ENCODE peak calls at places on chromosomes 6 and 20, in four cellular contexts. One of them, this sample, is unnamed.
A peak's percentile ranks its signal among the peaks of the same experiment; 100 is the strongest.

GRCh38 chr6:27757307-27757706 is 154.9 kb downstream of the OR2B2 start:
- DNase-seq in gastrocnemius medialis: no peak
- DNase-seq in NT2/D1: no peak
- DNase-seq in AG09309: no peak
- DNase-seq in this sample: no peak

GRCh38 chr20:5913166-5913565 is 37.2 kb downstream of the TRMT6 start:
- DNase-seq in gastrocnemius medialis: no peak
- DNase-seq in NT2/D1: no peak
- DNase-seq in AG09309: no peak
- DNase-seq in this sample: no peak

GRCh38 chr20:986733-987355 is 15.3 kb downstream of the RSPO4 start:
- DNase-seq in gastrocnemius medialis: no peak
- DNase-seq in NT2/D1: no peak
- DNase-seq in AG09309: no peak
- DNase-seq in this sample: no peak

GRCh38 chr6:78810698-78811097 is 56.7 kb upstream of the IRAK1BP1 start:
- DNase-seq in gastrocnemius medialis: no peak
- DNase-seq in NT2/D1: no peak
- DNase-seq in AG09309: peak; percentile 2
- DNase-seq in this sample: no peak

GRCh38 chr20:58523072-58523681 is 8.0 kb upstream of the APCDD1L start:
- DNase-seq in gastrocnemius medialis: no peak
- DNase-seq in NT2/D1: no peak
- DNase-seq in AG09309: no peak
- DNase-seq in this sample: no peak

GRCh38 chr6:136886110-136886509 is 36.0 kb upstream of the SLC35D3 start:
- DNase-seq in gastrocnemius medialis: no peak
- DNase-seq in NT2/D1: no peak
- DNase-seq in AG09309: no peak
- DNase-seq in this sample: no peak

GRCh38 chr6:12890171-12890790 is 173.7 kb downstream of the PHACTR1 start:
- DNase-seq in gastrocnemius medialis: no peak
- DNase-seq in NT2/D1: peak; percentile 13
- DNase-seq in AG09309: no peak
- DNase-seq in this sample: peak; percentile 66

GRCh38 chr6:16154904-16155303 is 26.0 kb downstream of the MYLIP start:
- DNase-seq in gastrocnemius medialis: peak; percentile 78
- DNase-seq in NT2/D1: no peak
- DNase-seq in AG09309: peak; percentile 61
- DNase-seq in this sample: no peak

GRCh38 chr20:24631173-24631505 is 161.7 kb downstream of the SYNDIG1 start:
- DNase-seq in gastrocnemius medialis: no peak
- DNase-seq in NT2/D1: no peak
- DNase-seq in AG09309: no peak
- DNase-seq in this sample: no peak

GRCh38 chr20:60749804-60750602 is 502.1 kb upstream of the CDH4 start:
- DNase-seq in gastrocnemius medialis: no peak
- DNase-seq in NT2/D1: no peak
- DNase-seq in AG09309: no peak
- DNase-seq in this sample: no peak

GRCh38 chr6:3965071-3965718 is 113.7 kb downstream of the FAM217A start:
- DNase-seq in gastrocnemius medialis: no peak
- DNase-seq in NT2/D1: no peak
- DNase-seq in AG09309: no peak
- DNase-seq in this sample: no peak

GRCh38 chr6:157151029-157151428 is 172.3 kb downstream of the TMEM242 start:
- DNase-seq in gastrocnemius medialis: no peak
- DNase-seq in NT2/D1: no peak
- DNase-seq in AG09309: no peak
- DNase-seq in this sample: no peak

GRCh38 chr6:37083243-37084138 is 78.0 kb downstream of the FGD2 start:
- DNase-seq in gastrocnemius medialis: peak; percentile 69
- DNase-seq in NT2/D1: no peak
- DNase-seq in AG09309: peak; percentile 60
- DNase-seq in this sample: no peak

GRCh38 chr6:166614589-166614988 is 12.5 kb downstream of the RPS6KA2 start:
- DNase-seq in gastrocnemius medialis: no peak
- DNase-seq in NT2/D1: no peak
- DNase-seq in AG09309: no peak
- DNase-seq in this sample: no peak

GRCh38 chr6:92538296-92538695 is 881.1 kb downstream of the EPHA7 start:
- DNase-seq in gastrocnemius medialis: no peak
- DNase-seq in NT2/D1: no peak
- DNase-seq in AG09309: no peak
- DNase-seq in this sample: no peak

GRCh38 chr6:159982726-159983506 is 14.0 kb downstream of the IGF2R start:
- DNase-seq in gastrocnemius medialis: no peak
- DNase-seq in NT2/D1: no peak
- DNase-seq in AG09309: no peak
- DNase-seq in this sample: no peak

GRCh38 chr20:63149531-63150207 is 66.3 kb downstream of the YTHDF1 start:
- DNase-seq in gastrocnemius medialis: no peak
- DNase-seq in NT2/D1: no peak
- DNase-seq in AG09309: no peak
- DNase-seq in this sample: no peak

GRCh38 chr6:154347981-154348380 is 8.6 kb downstream of the IPCEF1 start:
- DNase-seq in gastrocnemius medialis: no peak
- DNase-seq in NT2/D1: no peak
- DNase-seq in AG09309: no peak
- DNase-seq in this sample: no peak

GRCh38 chr6:135267085-135267484 is 86.0 kb downstream of the MYB start:
- DNase-seq in gastrocnemius medialis: no peak
- DNase-seq in NT2/D1: no peak
- DNase-seq in AG09309: no peak
- DNase-seq in this sample: no peak

GRCh38 chr6:72446427-72446826 is 175.4 kb upstream of the KCNQ5 start:
- DNase-seq in gastrocnemius medialis: no peak
- DNase-seq in NT2/D1: no peak
- DNase-seq in AG09309: no peak
- DNase-seq in this sample: no peak

GRCh38 chr6:52576392-52577021 is 353 bp downstream of the TRAM2 start:
- DNase-seq in gastrocnemius medialis: peak; percentile 53
- DNase-seq in NT2/D1: no peak
- DNase-seq in AG09309: no peak
- DNase-seq in this sample: peak; percentile 76

GRCh38 chr6:43939281-43940070 is 169.5 kb downstream of the VEGFA start:
- DNase-seq in gastrocnemius medialis: no peak
- DNase-seq in NT2/D1: no peak
- DNase-seq in AG09309: no peak
- DNase-seq in this sample: no peak
- H3K4me3 ChIP-seq in gastrocnemius medialis: no peak overlapping the region
- H3K4me3 ChIP-seq in NT2/D1: no peak overlapping the region
- H3K4me3 ChIP-seq in AG09309: no peak overlapping the region
- H3K4me3 ChIP-seq in this sample: no peak overlapping the region

GRCh38 chr20:19885981-19886665 is 128.1 kb downstream of the RIN2 start:
- DNase-seq in gastrocnemius medialis: peak; percentile 31
- DNase-seq in NT2/D1: no peak
- DNase-seq in AG09309: no peak
- DNase-seq in this sample: no peak
- H3K4me3 ChIP-seq in gastrocnemius medialis: peak overlapping the region; percentile 37
- H3K4me3 ChIP-seq in NT2/D1: no peak overlapping the region
- H3K4me3 ChIP-seq in AG09309: no peak overlapping the region
- H3K4me3 ChIP-seq in this sample: no peak overlapping the region

GRCh38 chr6:11229267-11230043 is 3.0 kb downstream of the NEDD9 start:
- DNase-seq in gastrocnemius medialis: no peak
- DNase-seq in NT2/D1: no peak
- DNase-seq in AG09309: no peak
- DNase-seq in this sample: peak; percentile 59

GRCh38 chr6:11231564-11232176 is 798 bp downstream of the NEDD9 start:
- DNase-seq in gastrocnemius medialis: no peak
- DNase-seq in NT2/D1: no peak
- DNase-seq in AG09309: no peak
- DNase-seq in this sample: peak; percentile 74

GRCh38 chr6:11230158-11231107 is 2.0 kb downstream of the NEDD9 start:
- DNase-seq in gastrocnemius medialis: no peak
- DNase-seq in NT2/D1: no peak
- DNase-seq in AG09309: no peak
- DNase-seq in this sample: no peak

GRCh38 chr6:11232177-11232967 is at the start of gene NEDD9:
- DNase-seq in gastrocnemius medialis: peak; percentile 89
- DNase-seq in NT2/D1: peak; percentile 84
- DNase-seq in AG09309: peak; percentile 83
- DNase-seq in this sample: peak; percentile 99

DNA sequence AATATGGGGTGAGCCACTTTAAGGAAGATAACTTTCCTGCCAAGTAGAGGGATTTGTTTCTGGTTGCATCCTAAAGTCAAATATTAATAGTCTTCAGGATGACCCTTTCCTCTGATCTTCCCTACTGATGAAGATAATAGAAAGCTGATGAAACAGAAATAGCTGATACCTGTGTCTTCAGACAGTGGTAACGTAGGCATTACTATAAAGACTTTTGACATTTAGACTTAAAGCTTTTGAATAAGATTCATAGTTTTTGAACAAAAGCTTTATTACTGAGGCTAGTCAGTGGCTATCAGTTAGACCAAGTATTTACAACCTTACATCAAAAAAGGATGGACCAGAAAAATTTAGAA is 1.4 kb downstream of the NEDD9 start:
- DNase-seq in gastrocnemius medialis: no peak
- DNase-seq in NT2/D1: no peak
- DNase-seq in AG09309: no peak
- DNase-seq in this sample: no peak
- H3K4me3 ChIP-seq in gastrocnemius medialis: peak overlapping the region; percentile 91
- H3K4me3 ChIP-seq in NT2/D1: peak overlapping the region; percentile 57
- H3K4me3 ChIP-seq in AG09309: peak overlapping the region; percentile 71
- H3K4me3 ChIP-seq in this sample: peak overlapping the region; percentile 74

GRCh38 chr20:44969320-44969879 is 3.1 kb downstream of the STK4 start:
- DNase-seq in gastrocnemius medialis: no peak
- DNase-seq in NT2/D1: no peak
- DNase-seq in AG09309: no peak
- DNase-seq in this sample: no peak
- H3K4me3 ChIP-seq in gastrocnemius medialis: no peak overlapping the region
- H3K4me3 ChIP-seq in NT2/D1: no peak overlapping the region
- H3K4me3 ChIP-seq in AG09309: no peak overlapping the region
- H3K4me3 ChIP-seq in this sample: no peak overlapping the region

This sample was measured in HAP-1.